ENCODE peak calls at places on chromosomes 13 and 19, in seven cellular contexts. P, X, W, G, V, F and K are unnamed samples.

GRCh38 chr19:51690359-51691121 is 2.6 kb upstream of the SPACA6 start:
- DNase-seq in P (no peak), X (peak; percentile 51), G (peak; percentile 41), V (no peak), W (peak; percentile 86), F (peak; percentile 60), K (peak; percentile 76)

GRCh38 chr13:71148391-71148790 is 718.6 kb downstream of the DACH1 start:
- DNase-seq in V (no peak), X (no peak), F (no peak), P (no peak), W (no peak), G (no peak), K (no peak)

GRCh38 chr19:17346109-17346671 is 8.8 kb downstream of the GTPBP3 start:
- DNase-seq in V (no peak), F (no peak), G (peak; percentile 63), X (peak; percentile 80), W (no peak), P (no peak), K (peak; percentile 83)

GRCh38 chr19:40610396-40611064 is 9.4 kb downstream of the LTBP4 start:
- DNase-seq in P (no peak), G (no peak), X (peak; percentile 53), F (peak; percentile 76), V (no peak), W (peak; percentile 90), K (no peak)

GRCh38 chr19:57850553-57851017 is 926 bp downstream of the ZNF587 start:
- DNase-seq in G (no peak), V (no peak), P (no peak), X (no peak), W (no peak), F (no peak), K (no peak)

GRCh38 chr13:101487046-101487830 is 34.8 kb downstream of the ITGBL1 start:
- DNase-seq in G (no peak), F (no peak), V (no peak), X (no peak), W (no peak), P (no peak), K (no peak)

GRCh38 chr13:60629158-60629557 is 232.1 kb downstream of the TDRD3 start:
- DNase-seq in V (no peak), W (no peak), F (no peak), P (no peak), X (no peak), G (no peak), K (no peak)

GRCh38 chr19:1734328-1734966 is 18.9 kb upstream of the ONECUT3 start:
- DNase-seq in P (no peak), G (no peak), V (no peak), X (no peak), W (no peak), F (no peak), K (no peak)

GRCh38 chr13:19587635-19588300 is 26.4 kb upstream of the TPTE2 start:
- DNase-seq in P (no peak), F (no peak), V (no peak), W (no peak), X (peak; percentile 38), G (no peak), K (no peak)

GRCh38 chr13:48656621-48657020 is 2.9 kb downstream of the CYSLTR2 start:
- DNase-seq in P (no peak), F (no peak), W (no peak), G (no peak), X (no peak), V (no peak), K (no peak)

GRCh38 chr13:74288361-74288911 is 154.2 kb upstream of the KLF12 start:
- DNase-seq in V (no peak), P (no peak), G (no peak), X (no peak), W (no peak), F (peak; percentile 69), K (no peak)

GRCh38 chr19:16066611-16067104 is 9.6 kb upstream of the TPM4 start:
- DNase-seq in F (no peak), G (peak; percentile 39), P (no peak), W (no peak), V (no peak), X (peak; percentile 77), K (peak; percentile 42)

GRCh38 chr19:11152318-11153062 is 3.1 kb downstream of the SPC24 start:
- DNase-seq in X (no peak), F (peak; percentile 90), G (no peak), P (no peak), V (no peak), W (peak; percentile 89), K (no peak)

GRCh38 chr19:3782903-3783302 is 3.3 kb downstream of the MATK start:
- DNase-seq in X (no peak), G (no peak), V (no peak), W (peak; percentile 66), P (no peak), F (no peak), K (no peak)

GRCh38 chr19:10870501-10870954 is 825 bp upstream of the CARM1 start:
- DNase-seq in F (no peak), V (no peak), P (no peak), G (no peak), W (no peak), X (no peak), K (no peak)

GRCh38 chr19:15779756-15780476 is 7.5 kb upstream of the OR10H5 start:
- DNase-seq in F (peak; percentile 81), W (peak; percentile 86), X (no peak), G (no peak), P (peak; percentile 82), V (peak; percentile 39), K (peak; percentile 58)

GRCh38 chr19:10450853-10451609 is 30.7 kb downstream of the PDE4A start:
- DNase-seq in X (no peak), P (no peak), V (no peak), W (no peak), F (no peak), G (peak; percentile 52), K (no peak)

GRCh38 chr13:23081246-23081645 is 99.5 kb upstream of the SGCG start:
- DNase-seq in X (no peak), P (no peak), V (no peak), G (no peak), F (no peak), W (no peak), K (no peak)

GRCh38 chr13:59442946-59443345 is 720.8 kb downstream of the DIAPH3 start:
- DNase-seq in P (no peak), W (no peak), F (no peak), G (peak; percentile 35), V (no peak), X (no peak), K (no peak)

GRCh38 chr13:96492758-96493157 is 402.9 kb downstream of the HS6ST3 start:
- DNase-seq in W (no peak), G (no peak), F (no peak), P (no peak), V (no peak), X (no peak), K (no peak)